ENCODE peak calls at places on chromosomes 5 and 9, in five cellular contexts. B is HCT116, A is endothelial cell of umbilical vein, N is suprapubic skin, P is stomach. E is an unnamed sample. For H3K4me1, the result is how much of the 10 kb centered on the place peaks cover.

GRCh38 chr5:142740474-142740873 is 29.7 kb upstream of the ARHGAP26 start:
- DNase-seq in N (no peak), A (no peak), P (no peak), B (no peak), E (no peak)

GRCh38 chr9:33785914-33786313 is 9.4 kb upstream of the PRSS3 start:
- DNase-seq in B (no peak), N (no peak), A (no peak), P (no peak), E (no peak)

GRCh38 chr5:157165261-157165660 is 803 bp downstream of the GARIN3 start:
- DNase-seq in P (no peak), B (no peak), N (no peak), A (no peak), E (no peak)

GRCh38 chr5:112737088-112737471 is 605 bp upstream of the APC start:
- DNase-seq in B (no peak), P (no peak), A (no peak), N (no peak), E (no peak)

GRCh38 chr5:110809006-110809405 is 70.2 kb downstream of the SLC25A46 start:
- DNase-seq in A (no peak), N (no peak), P (no peak), B (no peak), E (no peak)

GRCh38 chr9:33988219-33988890 is 60.3 kb downstream of the UBAP2 start:
- DNase-seq in B (no peak), P (no peak), A (no peak), N (no peak), E (no peak)

GRCh38 chr9:93020151-93020550 is 38.4 kb upstream of the SUSD3 start:
- DNase-seq in P (no peak), B (no peak), A (no peak), N (peak), E (no peak)

GRCh38 chr5:111859533-111860270 is 102.7 kb upstream of the NREP start:
- DNase-seq in A (no peak), B (no peak), N (no peak), P (no peak), E (no peak)

GRCh38 chr5:100901851-100902341 is 1.2 kb downstream of the ST8SIA4 start:
- DNase-seq in P (peak), B (no peak), N (peak), A (peak), E (no peak)

GRCh38 chr5:14326035-14326909 is 183.1 kb downstream of the TRIO start:
- DNase-seq in P (no peak), N (no peak), A (peak), B (no peak), E (no peak)

GRCh38 chr9:35464056-35465025 is 25.6 kb upstream of the RUSC2 start:
- DNase-seq in B (no peak), P (no peak), A (peak), N (no peak), E (no peak)
- TF ChIP-seq POLR2AphosphoS5 in B (no peak), P (no peak), A (no peak), N (no peak), E (no peak)

DNA sequence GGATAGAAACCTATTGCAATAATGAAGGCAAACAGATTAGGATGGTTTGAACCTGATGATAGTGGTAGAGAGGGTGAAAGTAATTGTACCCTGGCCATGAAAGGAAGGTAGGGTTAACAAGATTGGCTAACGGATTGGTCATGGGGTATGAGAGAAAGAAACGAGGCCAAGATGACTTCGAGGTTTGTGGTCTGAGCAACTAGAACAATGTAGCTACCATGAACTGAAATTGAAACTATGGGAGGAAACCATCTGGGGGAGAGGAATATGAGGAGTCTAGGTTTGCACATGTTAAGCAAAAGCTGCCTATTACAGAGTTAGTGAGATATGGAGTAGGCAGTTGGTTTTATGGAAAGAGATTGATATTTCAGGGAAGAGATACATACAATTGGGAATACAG is 406.0 kb downstream of the PRELID2 start:
- DNase-seq in P (no peak), B (no peak), A (no peak), N (no peak), E (no peak)
- TF ChIP-seq CTCF in P (no peak), B (no peak), A (no peak), N (no peak), E (no peak)

GRCh38 chr9:127529671-127530070 is 78.4 kb downstream of the LRSAM1 start:
- DNase-seq in A (peak), B (no peak), N (no peak), P (no peak), E (no peak)
- H3K4me1 ChIP-seq in A (under half), B (under half), N (under half), P (half or more), E (under half)

DNA sequence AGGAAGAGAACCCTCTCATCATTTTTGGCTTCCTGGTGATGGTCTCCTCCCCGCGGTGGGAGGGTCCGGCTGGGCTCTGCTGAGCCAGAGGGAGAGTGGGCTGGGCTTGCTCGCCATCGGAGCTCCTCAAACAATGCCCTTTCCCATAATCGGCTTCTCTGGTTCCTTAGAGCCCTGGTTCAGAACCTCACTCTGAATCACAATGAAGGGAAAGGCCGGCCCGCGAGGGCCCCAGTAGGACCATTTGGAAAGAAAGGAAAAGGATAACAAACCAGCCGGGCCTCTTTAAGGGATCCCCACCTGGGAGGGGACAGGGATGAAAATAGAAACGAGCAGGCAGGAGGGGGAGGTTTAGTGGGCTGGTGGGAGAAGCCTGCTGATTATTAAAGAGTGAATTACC is 9.8 kb upstream of the SMIM32 start:
- DNase-seq in B (no peak), P (no peak), A (no peak), N (no peak), E (no peak)
- TF ChIP-seq POLR2AphosphoS5 in B (no peak), P (no peak), A (no peak), N (no peak), E (no peak)

GRCh38 chr9:32350682-32351081 is 33.8 kb upstream of the ACO1 start:
- DNase-seq in B (peak), P (no peak), N (no peak), A (peak), E (no peak)
- TF ChIP-seq CTCF in B (peak), P (no peak), N (no peak), A (no peak), E (no peak)

GRCh38 chr5:1345876-1346626 is 1.2 kb upstream of the CLPTM1L start:
- DNase-seq in A (no peak), P (no peak), N (no peak), B (no peak), E (no peak)
- H3K4me1 ChIP-seq in A (under half), P (under half), N (under half), B (under half), E (under half)

GRCh38 chr5:93584531-93585053 is 1.6 kb downstream of the NR2F1 start:
- DNase-seq in A (no peak), N (no peak), P (no peak), B (no peak), E (no peak)

GRCh38 chr5:93583799-93584530 is 943 bp downstream of the NR2F1 start:
- DNase-seq in P (no peak), A (peak), B (no peak), N (no peak), E (no peak)

GRCh38 chr5:93581738-93582414 is 857 bp upstream of the NR2F1-AS1 start:
- DNase-seq in A (peak), N (no peak), B (peak), P (no peak), E (no peak)

GRCh38 chr5:93583525-93583798 is 440 bp downstream of the NR2F1 start:
- DNase-seq in A (no peak), P (no peak), N (no peak), B (no peak), E (no peak)

GRCh38 chr5:93582677-93583524 is at the start of gene NR2F1:
- DNase-seq in B (peak), N (no peak), A (peak), P (peak), E (peak)
- TF ChIP-seq POLR2AphosphoS5 in B (peak), N (no peak), A (peak), P (peak), E (peak)

GRCh38 chr9:10232352-10232930 is 380.4 kb downstream of the PTPRD start:
- DNase-seq in N (no peak), B (no peak), P (peak), A (peak), E (no peak)
- TF ChIP-seq CTCF in N (no peak), B (no peak), P (no peak), A (peak), E (no peak)

GRCh38 chr5:138580001-138580400 is 4.8 kb upstream of the HSPA9 start:
- DNase-seq in P (no peak), B (no peak), A (no peak), N (no peak), E (no peak)
- H3K4me1 ChIP-seq in P (under half), B (under half), A (under half), N (under half), E (under half)

DNA sequence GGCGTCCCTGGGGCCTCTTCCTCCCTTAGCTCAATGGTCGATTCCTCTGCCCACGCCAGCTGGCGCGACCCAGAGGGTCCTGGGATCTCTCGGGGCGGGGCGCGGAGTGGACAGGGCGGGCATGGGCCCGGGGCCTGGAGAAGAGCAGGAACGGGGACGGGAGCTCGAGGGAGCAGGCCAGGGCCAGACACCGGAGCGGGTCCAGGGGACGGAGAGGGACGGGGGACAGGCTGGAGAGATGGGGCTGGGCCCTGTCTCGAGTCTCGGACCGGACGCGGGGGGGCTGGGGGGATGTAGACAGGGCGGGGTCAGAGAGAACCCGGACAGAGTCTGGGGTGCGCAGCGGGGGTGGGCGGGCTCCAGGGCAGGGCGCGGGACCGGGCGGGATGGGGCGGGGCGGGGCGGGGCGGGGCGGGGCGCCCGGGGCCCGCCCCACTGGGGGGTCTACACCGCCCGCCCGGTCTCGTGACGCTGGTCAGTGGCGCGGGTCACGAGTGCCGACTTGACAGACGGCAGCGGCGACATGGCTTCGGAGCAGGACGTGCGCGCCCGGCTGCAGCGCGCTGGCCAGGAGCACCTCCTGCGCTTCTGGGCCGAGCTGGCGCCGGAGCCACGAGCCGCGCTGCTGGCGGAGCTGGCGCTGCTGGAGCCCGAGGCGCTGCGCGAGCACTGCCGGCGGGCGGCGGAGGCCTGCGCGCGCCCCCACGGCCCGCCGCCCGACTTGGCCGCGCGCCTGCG is at the start of gene UAP1L1:
- DNase-seq in P (peak), A (peak), N (peak), B (no peak), E (no peak)
- TF ChIP-seq POLR2AphosphoS5 in P (peak), A (peak), N (no peak), B (peak), E (no peak)